ENCODE peak calls at places on chromosomes 6 and 20, in six cellular contexts. R is SK-N-SH, P is GM12878, V is H1, F is HepG2, S is K562. B is an unnamed sample.

GRCh38 chr6:31776961-31777666 is at the start of gene VWA7:
- DNase-seq in V (no peak), S (peak; percentile 99), R (peak; percentile 71), P (peak; percentile 70), F (peak; percentile 85), B (peak; percentile 90)

GRCh38 chr20:19249515-19249914 is 37.1 kb downstream of the SLC24A3 start:
- DNase-seq in R (no peak), V (no peak), F (no peak), S (no peak), P (no peak), B (peak; percentile 11)

GRCh38 chr6:101294051-101294638 is 99.4 kb upstream of the GRIK2 start:
- DNase-seq in S (no peak), P (no peak), F (no peak), V (no peak), R (no peak), B (no peak)

GRCh38 chr20:37948956-37949355 is 46.0 kb downstream of the VSTM2L start:
- DNase-seq in S (no peak), P (no peak), V (no peak), R (no peak), F (no peak), B (no peak)

GRCh38 chr6:30520480-30520992 is 31.2 kb downstream of the HLA-E start:
- DNase-seq in S (no peak), R (no peak), F (no peak), V (no peak), P (no peak), B (no peak)

GRCh38 chr6:68634503-68635411 is at the start of gene ADGRB3:
- DNase-seq in F (peak; percentile 28), V (no peak), R (peak; percentile 93), P (no peak), S (peak; percentile 89), B (peak; percentile 18)

GRCh38 chr6:153129873-153130514 is 1.1 kb downstream of the RGS17 start:
- DNase-seq in S (no peak), P (no peak), V (no peak), F (no peak), R (peak; percentile 73), B (no peak)

GRCh38 chr6:912871-913663 is 220.1 kb upstream of the EXOC2 start:
- DNase-seq in F (peak; percentile 56), P (no peak), V (peak; percentile 39), R (no peak), S (peak; percentile 33), B (no peak)

GRCh38 chr6:81978230-81978629 is 225.7 kb upstream of the TENT5A start:
- DNase-seq in V (no peak), F (no peak), R (no peak), P (no peak), S (no peak), B (no peak)

GRCh38 chr6:134757911-134758361 is 192.0 kb downstream of the ALDH8A1 start:
- DNase-seq in V (no peak), R (no peak), F (no peak), P (no peak), S (no peak), B (no peak)

GRCh38 chr6:137282253-137282652 is 63.1 kb upstream of the IFNGR1 start:
- DNase-seq in P (no peak), S (no peak), F (no peak), V (no peak), R (no peak), B (no peak)

GRCh38 chr20:38569747-38570519 is 11.1 kb upstream of the ADIG start:
- DNase-seq in F (no peak), P (no peak), S (no peak), R (no peak), V (no peak), B (no peak)

GRCh38 chr6:4973972-4974885 is 29.6 kb downstream of the RPP40 start:
- DNase-seq in S (no peak), V (peak; percentile 47), P (no peak), F (no peak), R (peak; percentile 32), B (no peak)

GRCh38 chr20:41371361-41371760 is 4.7 kb upstream of the EMILIN3 start:
- DNase-seq in S (no peak), V (no peak), P (no peak), R (no peak), F (no peak), B (no peak)

GRCh38 chr20:57564180-57564802 is 3.4 kb downstream of the PCK1 start:
- DNase-seq in V (no peak), F (no peak), R (no peak), S (no peak), P (no peak), B (no peak)

GRCh38 chr6:158072083-158072721 is 90.5 kb downstream of the SYNJ2 start:
- DNase-seq in S (peak; percentile 86), R (peak; percentile 83), F (peak; percentile 71), V (peak; percentile 23), P (peak; percentile 23), B (peak; percentile 59)

GRCh38 chr6:154690857-154691256 is 42.4 kb upstream of the SCAF8 start:
- DNase-seq in V (no peak), R (no peak), P (no peak), F (no peak), S (no peak), B (no peak)

GRCh38 chr6:104126621-104127020 is 733.1 kb downstream of the HACE1 start:
- DNase-seq in P (no peak), R (no peak), S (no peak), V (no peak), F (no peak), B (no peak)

GRCh38 chr6:132235596-132236280 is 165.5 kb downstream of the MOXD1 start:
- DNase-seq in S (no peak), F (no peak), P (no peak), V (no peak), R (no peak), B (no peak)

GRCh38 chr6:147078602-147079001 is 125.6 kb upstream of the STXBP5 start:
- DNase-seq in V (no peak), P (no peak), R (no peak), S (no peak), F (no peak), B (no peak)

DNA sequence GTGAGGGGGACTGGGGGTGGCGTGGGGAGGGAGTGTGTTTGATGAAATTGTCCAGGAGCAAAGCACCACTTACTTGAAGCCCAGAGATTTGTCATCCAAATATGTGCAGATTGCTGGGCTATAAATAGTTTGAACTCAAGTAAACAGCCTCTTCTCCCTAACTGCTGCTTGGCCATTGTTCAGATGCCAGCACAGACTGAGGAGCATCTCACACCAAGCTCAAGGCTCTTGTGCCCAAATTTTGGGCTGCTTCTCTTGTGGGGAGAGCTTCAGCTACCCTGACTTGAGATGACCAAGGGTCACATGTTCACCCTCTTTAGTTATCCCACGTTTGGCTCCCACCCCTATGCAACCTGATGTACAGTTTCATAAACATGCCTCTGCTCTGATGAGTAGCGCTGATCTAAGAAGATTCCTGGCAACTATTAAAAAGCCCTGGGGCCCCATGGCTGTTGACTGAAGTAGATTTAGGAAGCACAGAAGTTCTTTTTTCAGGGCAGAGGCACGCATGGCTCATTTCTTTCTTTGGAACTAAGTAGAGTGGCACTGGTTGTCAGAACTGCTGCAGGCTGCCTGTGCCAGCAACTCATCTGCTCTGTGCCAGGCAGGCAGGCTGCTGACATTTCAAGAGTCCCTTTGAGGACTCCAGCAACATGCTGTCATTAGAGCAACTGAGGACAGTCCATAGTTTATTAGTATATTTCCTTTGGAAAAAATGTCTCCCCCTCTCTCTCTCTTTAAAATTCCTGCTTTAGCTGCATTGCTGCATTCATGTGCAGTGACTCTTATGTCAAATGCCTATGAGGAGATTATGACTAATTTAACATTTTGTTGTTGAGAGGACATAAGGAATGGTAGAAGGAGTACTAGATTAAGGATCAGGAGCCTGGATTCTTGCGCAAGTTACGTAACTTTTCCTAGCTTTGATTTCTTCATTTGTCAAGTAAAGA is 9.6 kb upstream of the PKIG start:
- DNase-seq in R (no peak), V (no peak), F (no peak), P (no peak), S (no peak), B (no peak)
- TF ChIP-seq GABPA in R (no peak), V (no peak), F (no peak), P (no peak), S (no peak), B (no peak)

DNA sequence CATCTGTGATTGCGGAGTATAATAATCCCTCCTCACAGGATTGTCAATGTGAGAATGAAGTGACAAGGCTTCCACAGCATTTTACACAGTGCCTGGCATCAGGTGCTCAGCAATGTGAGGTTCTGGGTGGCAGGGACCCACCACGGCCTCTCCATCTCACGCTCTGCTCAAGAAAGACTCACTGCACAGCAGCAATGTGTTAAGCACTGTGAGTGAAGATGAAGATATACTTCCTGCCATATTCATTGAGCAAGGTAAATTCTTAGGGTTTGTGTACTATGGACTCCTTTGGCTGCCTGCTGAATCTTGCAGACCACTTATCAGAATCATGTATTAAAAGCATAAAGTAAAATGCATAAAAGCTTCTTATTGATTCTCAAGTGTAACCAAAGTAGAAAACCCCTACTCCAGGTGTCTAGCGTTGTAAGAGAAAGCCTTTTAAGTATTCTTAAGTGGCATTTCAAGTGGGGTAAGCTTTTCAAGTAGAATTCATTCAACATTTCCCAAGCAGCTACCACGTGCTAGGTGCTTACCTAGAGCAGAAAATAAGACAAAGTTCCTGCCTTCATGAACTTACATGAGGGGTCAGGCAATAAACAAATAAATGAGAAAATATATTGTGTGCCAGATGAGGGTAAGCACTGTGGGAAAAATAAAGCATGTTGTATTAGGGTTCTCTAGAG is 17.0 kb upstream of the MEP1A start:
- DNase-seq in F (no peak), V (no peak), R (no peak), S (no peak), P (no peak), B (no peak)
- TF ChIP-seq GABPA in F (no peak), V (no peak), R (no peak), S (no peak), P (no peak), B (no peak)

DNA sequence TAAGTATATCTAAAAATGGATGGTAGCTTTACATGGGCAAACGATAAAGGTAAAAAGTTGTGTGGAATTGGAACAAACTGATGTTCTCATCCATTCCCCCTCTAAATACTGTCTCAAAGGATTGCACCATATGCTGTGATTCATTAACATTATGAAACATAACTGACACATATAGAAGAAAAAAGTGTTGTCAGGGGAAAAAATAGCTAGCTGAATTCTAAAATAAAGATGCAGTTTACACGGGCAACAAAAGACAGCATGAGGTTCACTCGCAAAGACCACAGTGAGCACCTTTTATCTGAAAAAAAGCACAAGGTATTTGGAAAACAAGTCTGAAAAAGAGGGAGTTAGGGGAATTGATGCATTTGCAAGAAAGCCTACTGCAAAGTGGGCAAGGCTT is 281.0 kb downstream of the KIF16B start:
- DNase-seq in R (no peak), P (no peak), S (no peak), V (no peak), F (no peak), B (no peak)
- TF ChIP-seq GABPA in R (no peak), P (no peak), S (no peak), V (no peak), F (no peak), B (no peak)

GRCh38 chr20:10004900-10005299 is 29.9 kb upstream of the ANKEF1 start:
- DNase-seq in R (no peak), P (no peak), S (no peak), F (no peak), V (no peak), B (no peak)

GRCh38 chr20:10005885-10006284 is 28.9 kb upstream of the ANKEF1 start:
- DNase-seq in F (no peak), S (peak; percentile 7), V (no peak), R (no peak), P (no peak), B (no peak)

GRCh38 chr20:9999660-10000059 is 35.1 kb upstream of the ANKEF1 start:
- DNase-seq in P (no peak), V (no peak), R (no peak), F (no peak), S (no peak), B (no peak)

GRCh38 chr20:10006461-10006860 is 28.3 kb upstream of the ANKEF1 start:
- DNase-seq in P (no peak), V (no peak), S (no peak), F (no peak), R (no peak), B (no peak)

GRCh38 chr20:10002871-10003270 is 31.9 kb upstream of the ANKEF1 start:
- DNase-seq in P (no peak), S (no peak), V (no peak), F (no peak), R (no peak), B (no peak)
- TF ChIP-seq GABPA in P (no peak), S (no peak), V (no peak), F (no peak), R (no peak), B (no peak)